ENCODE peak calls at places on chromosomes 1 and 21, in nine cellular contexts. G is T-helper 2 cell; U is stimulated activated CD4-positive, alpha-beta T cell treated with anti-CD3 and anti-CD28 coated beads, Interleukin-4, amount 100 ng/mL, for 1 hour; D is anterior cingulate cortex; H is foreskin fibroblast; K is Calu3; W is MG63; I is lower lobe of right lung; C is heart left ventricle. E is an unnamed sample.

GRCh38 chr1:167374014-167374413 is 144.3 kb downstream of the CD247 start:
- DNase-seq in K (no peak), C (no peak), H (no peak), I (no peak), D (no peak), G (no peak), U (no peak), W (no peak), E (no peak)

GRCh38 chr1:3634059-3634800 is 9.4 kb downstream of the TPRG1L start:
- DNase-seq in U (no peak), K (no peak), C (no peak), W (no peak), H (no peak), G (no peak), I (peak), D (no peak), E (peak)

GRCh38 chr1:224670506-224670905 is 54.4 kb downstream of the CNIH3 start:
- DNase-seq in U (no peak), C (no peak), G (no peak), H (peak), D (no peak), W (peak), I (no peak), K (no peak), E (no peak)

GRCh38 chr21:33940846-33941245 is 25.2 kb upstream of the ATP5PO start:
- DNase-seq in H (peak), U (no peak), K (no peak), I (no peak), W (no peak), C (no peak), D (no peak), G (no peak), E (no peak)

GRCh38 chr1:223195281-223195680 is 52.2 kb upstream of the TLR5 start:
- DNase-seq in U (no peak), H (no peak), W (no peak), D (no peak), C (no peak), K (no peak), G (no peak), I (no peak), E (no peak)

GRCh38 chr1:23278717-23279116 is 61.4 kb upstream of the HTR1D start:
- DNase-seq in K (no peak), I (no peak), G (no peak), U (no peak), W (no peak), C (no peak), D (no peak), H (no peak), E (no peak)

GRCh38 chr21:45434645-45435217 is 29.8 kb downstream of the COL18A1 start:
- DNase-seq in K (no peak), G (no peak), C (no peak), D (no peak), U (no peak), I (no peak), W (no peak), H (no peak), E (no peak)

GRCh38 chr1:3349161-3349967 is 105.1 kb upstream of the ARHGEF16 start:
- DNase-seq in W (no peak), U (no peak), I (no peak), K (peak), D (no peak), H (no peak), C (peak), G (no peak), E (no peak)

GRCh38 chr1:200982071-200982945 is 41.2 kb downstream of the KIF21B start:
- DNase-seq in K (no peak), D (no peak), I (no peak), H (peak), W (no peak), G (no peak), U (no peak), C (no peak), E (no peak)